ENCODE peak calls at places on chromosomes 5 and 9, in four cellular contexts. One of them, this sample, is unnamed.

GRCh38 chr9:87959916-87960581 is 14.3 kb downstream of the CDK20 start:
- DNase-seq in heart left ventricle: no peak
- DNase-seq in mucosa of descending colon: no peak
- DNase-seq in upper lobe of left lung: no peak
- DNase-seq in this sample: peak

GRCh38 chr9:95508968-95509850 is 7.6 kb downstream of the PTCH1 start:
- DNase-seq in heart left ventricle: peak
- DNase-seq in mucosa of descending colon: peak
- DNase-seq in upper lobe of left lung: peak
- DNase-seq in this sample: peak

GRCh38 chr5:124697912-124698690 is 48.3 kb downstream of the ZNF608 start:
- DNase-seq in upper lobe of left lung: no peak
- DNase-seq in heart left ventricle: no peak
- DNase-seq in mucosa of descending colon: no peak
- DNase-seq in this sample: no peak

GRCh38 chr5:94031631-94032030 is 290.2 kb upstream of the POU5F2 start:
- DNase-seq in heart left ventricle: no peak
- DNase-seq in upper lobe of left lung: peak
- DNase-seq in mucosa of descending colon: no peak
- DNase-seq in this sample: peak

GRCh38 chr9:16385590-16386578 is 484.6 kb downstream of the BNC2 start:
- DNase-seq in upper lobe of left lung: no peak
- DNase-seq in heart left ventricle: no peak
- DNase-seq in mucosa of descending colon: no peak
- DNase-seq in this sample: peak

GRCh38 chr5:139668064-139668880 is 20.1 kb downstream of the CXXC5 start:
- DNase-seq in mucosa of descending colon: no peak
- DNase-seq in upper lobe of left lung: no peak
- DNase-seq in heart left ventricle: peak
- DNase-seq in this sample: peak

GRCh38 chr9:4225291-4226119 is 74.4 kb downstream of the GLIS3 start:
- DNase-seq in mucosa of descending colon: no peak
- DNase-seq in upper lobe of left lung: no peak
- DNase-seq in heart left ventricle: no peak
- DNase-seq in this sample: peak

GRCh38 chr5:150400020-150400326 is 12.7 kb downstream of the CD74 start:
- DNase-seq in upper lobe of left lung: no peak
- DNase-seq in heart left ventricle: peak
- DNase-seq in mucosa of descending colon: no peak
- DNase-seq in this sample: no peak

GRCh38 chr5:72882989-72883388 is 66.5 kb downstream of the TNPO1 start:
- DNase-seq in heart left ventricle: no peak
- DNase-seq in upper lobe of left lung: no peak
- DNase-seq in mucosa of descending colon: no peak
- DNase-seq in this sample: no peak

GRCh38 chr5:73344835-73345234 is 103.7 kb downstream of the FOXD1 start:
- DNase-seq in mucosa of descending colon: no peak
- DNase-seq in heart left ventricle: no peak
- DNase-seq in upper lobe of left lung: no peak
- DNase-seq in this sample: no peak

GRCh38 chr9:126207256-126207655 is 119.4 kb upstream of the MVB12B start:
- DNase-seq in upper lobe of left lung: no peak
- DNase-seq in mucosa of descending colon: no peak
- DNase-seq in heart left ventricle: no peak
- DNase-seq in this sample: no peak

GRCh38 chr5:145787001-145787400 is 48.1 kb downstream of the PRELID2 start:
- DNase-seq in heart left ventricle: no peak
- DNase-seq in upper lobe of left lung: no peak
- DNase-seq in mucosa of descending colon: no peak
- DNase-seq in this sample: no peak

GRCh38 chr9:133572821-133573361 is 36.3 kb downstream of the FAM163B start:
- DNase-seq in mucosa of descending colon: no peak
- DNase-seq in upper lobe of left lung: peak
- DNase-seq in heart left ventricle: peak
- DNase-seq in this sample: no peak

GRCh38 chr5:3428355-3428754 is 167.3 kb upstream of the IRX1 start:
- DNase-seq in mucosa of descending colon: no peak
- DNase-seq in upper lobe of left lung: no peak
- DNase-seq in heart left ventricle: no peak
- DNase-seq in this sample: no peak
- TF ChIP-seq CTCF in mucosa of descending colon: no peak
- TF ChIP-seq CTCF in upper lobe of left lung: no peak
- TF ChIP-seq CTCF in heart left ventricle: no peak
- TF ChIP-seq CTCF in this sample: no peak

GRCh38 chr9:131422241-131422792 is 28.4 kb downstream of the PRRC2B start:
- DNase-seq in mucosa of descending colon: no peak
- DNase-seq in heart left ventricle: no peak
- DNase-seq in upper lobe of left lung: no peak
- DNase-seq in this sample: peak
- TF ChIP-seq CTCF in mucosa of descending colon: no peak
- TF ChIP-seq CTCF in heart left ventricle: peak
- TF ChIP-seq CTCF in upper lobe of left lung: peak
- TF ChIP-seq CTCF in this sample: peak

GRCh38 chr9:129866373-129867137 is 31.3 kb downstream of the USP20 start:
- DNase-seq in heart left ventricle: no peak
- DNase-seq in mucosa of descending colon: no peak
- DNase-seq in upper lobe of left lung: no peak
- DNase-seq in this sample: no peak

GRCh38 chr9:129865668-129866320 is 30.5 kb downstream of the USP20 start:
- DNase-seq in upper lobe of left lung: no peak
- DNase-seq in mucosa of descending colon: no peak
- DNase-seq in heart left ventricle: no peak
- DNase-seq in this sample: no peak

GRCh38 chr9:129868033-129868395 is 32.8 kb downstream of the USP20 start:
- DNase-seq in heart left ventricle: no peak
- DNase-seq in mucosa of descending colon: no peak
- DNase-seq in upper lobe of left lung: no peak
- DNase-seq in this sample: no peak

GRCh38 chr9:129868571-129869486 is 33.6 kb downstream of the USP20 start:
- DNase-seq in heart left ventricle: no peak
- DNase-seq in upper lobe of left lung: peak
- DNase-seq in mucosa of descending colon: peak
- DNase-seq in this sample: no peak

DNA sequence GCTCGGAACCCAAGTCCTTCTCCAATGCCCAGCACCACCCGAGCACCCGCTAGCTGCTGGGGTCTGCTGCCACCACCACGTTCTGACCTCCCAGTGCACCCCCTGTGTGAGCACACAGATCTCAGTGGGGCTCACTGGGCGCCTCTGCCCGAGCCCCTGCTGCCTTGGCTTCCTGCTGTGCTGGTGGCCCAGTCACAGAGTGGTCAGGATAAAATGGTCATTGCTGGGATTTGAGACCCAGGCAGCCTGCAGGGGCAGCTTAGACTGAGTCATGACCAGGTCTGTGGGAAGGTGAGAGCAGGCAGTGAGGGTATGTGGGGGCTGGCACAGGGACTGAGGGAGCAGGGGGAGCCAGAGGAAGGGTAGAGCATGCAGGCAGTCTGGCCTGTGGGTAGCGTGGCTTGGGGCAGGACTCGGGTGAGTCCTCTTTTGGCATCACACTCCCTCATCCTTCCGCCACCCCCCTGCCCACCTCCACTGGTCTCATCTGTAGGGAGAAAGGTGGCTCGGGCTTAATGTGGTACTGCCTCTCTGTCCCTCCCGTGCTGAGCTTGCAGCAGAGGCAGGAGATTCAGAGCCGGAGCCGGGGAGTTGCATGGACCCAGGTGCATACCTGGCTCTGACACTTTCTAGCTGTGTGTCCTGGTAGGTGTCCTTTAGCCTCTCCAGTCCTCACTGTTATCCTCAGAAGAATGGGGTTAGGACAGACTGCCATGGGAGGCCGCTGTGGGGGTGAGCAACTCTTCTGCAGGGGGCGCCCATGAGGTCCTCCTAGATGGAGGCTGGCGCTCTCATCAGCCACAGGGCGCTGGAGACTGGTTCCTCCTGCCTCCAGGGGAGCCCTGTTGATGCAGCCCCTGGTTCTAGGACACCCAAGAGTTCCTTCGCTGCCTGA is 32.1 kb downstream of the USP20 start:
- DNase-seq in upper lobe of left lung: no peak
- DNase-seq in mucosa of descending colon: no peak
- DNase-seq in heart left ventricle: no peak
- DNase-seq in this sample: no peak
- TF ChIP-seq CTCF in upper lobe of left lung: no peak
- TF ChIP-seq CTCF in mucosa of descending colon: no peak
- TF ChIP-seq CTCF in heart left ventricle: no peak
- TF ChIP-seq CTCF in this sample: no peak

DNA sequence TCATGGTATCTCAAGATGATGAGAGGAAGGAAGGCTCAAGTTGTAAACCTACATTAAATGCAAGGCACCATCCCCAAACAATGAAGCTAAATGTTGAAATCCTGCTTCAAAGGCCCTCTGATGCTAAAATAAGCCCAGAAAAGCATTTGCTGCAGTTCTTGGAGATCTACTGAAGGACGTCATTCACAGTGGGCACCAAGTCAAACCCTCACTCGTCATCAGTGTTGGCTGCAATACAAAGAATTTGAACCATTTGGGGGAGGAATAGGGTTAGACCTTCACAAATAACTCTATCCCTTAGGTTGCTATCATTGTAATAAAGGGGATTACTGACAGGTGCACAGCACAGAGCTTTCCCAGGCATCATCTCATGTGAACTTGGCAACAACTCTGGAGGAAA is 9.3 kb upstream of the MEGF9 start:
- DNase-seq in heart left ventricle: no peak
- DNase-seq in upper lobe of left lung: no peak
- DNase-seq in mucosa of descending colon: no peak
- DNase-seq in this sample: no peak
- TF ChIP-seq CTCF in heart left ventricle: no peak
- TF ChIP-seq CTCF in upper lobe of left lung: no peak
- TF ChIP-seq CTCF in mucosa of descending colon: no peak
- TF ChIP-seq CTCF in this sample: no peak

GRCh38 chr9:19102631-19103345 is at the start of gene HAUS6:
- DNase-seq in upper lobe of left lung: peak
- DNase-seq in mucosa of descending colon: peak
- DNase-seq in heart left ventricle: peak
- DNase-seq in this sample: peak
- TF ChIP-seq CTCF in upper lobe of left lung: peak
- TF ChIP-seq CTCF in mucosa of descending colon: peak
- TF ChIP-seq CTCF in heart left ventricle: peak
- TF ChIP-seq CTCF in this sample: peak

DNA sequence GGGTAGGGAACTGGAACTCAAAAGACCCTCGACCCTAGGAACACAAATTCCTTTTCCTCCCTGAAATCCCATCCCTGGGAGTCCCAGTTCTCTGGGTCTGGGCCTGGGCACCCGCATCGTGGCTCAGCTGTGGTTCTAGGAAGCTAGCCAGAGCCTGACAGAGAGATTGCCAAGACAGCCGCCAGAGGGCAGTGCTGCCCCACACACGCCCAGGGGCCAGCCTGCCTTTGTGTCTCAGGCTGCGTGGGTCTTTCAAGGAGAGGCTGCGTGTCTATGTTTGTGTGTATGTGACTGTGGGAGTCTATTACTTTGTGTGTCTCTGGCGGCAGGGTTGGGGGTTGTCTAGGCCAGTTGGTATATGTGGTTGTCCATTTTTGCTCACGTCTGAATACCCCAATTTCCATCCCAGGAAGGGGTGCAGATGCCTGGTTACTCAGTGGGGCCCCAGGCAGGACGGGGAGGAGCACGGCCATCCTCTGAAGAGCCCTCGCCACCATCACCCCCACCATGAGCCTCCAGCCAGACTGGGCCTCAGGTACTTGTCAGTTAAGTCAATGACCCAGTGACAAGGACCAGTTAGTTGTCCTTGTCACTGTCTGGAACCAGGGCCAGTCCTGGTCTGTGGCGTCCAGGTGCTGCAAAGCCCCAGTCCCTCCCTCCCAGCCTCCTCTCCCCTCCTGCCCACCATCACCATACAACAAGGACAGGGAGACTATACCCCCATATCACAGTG is 32.2 kb upstream of the TTLL11 start:
- DNase-seq in heart left ventricle: peak
- DNase-seq in upper lobe of left lung: peak
- DNase-seq in mucosa of descending colon: peak
- DNase-seq in this sample: peak
- TF ChIP-seq CTCF in heart left ventricle: peak
- TF ChIP-seq CTCF in upper lobe of left lung: peak
- TF ChIP-seq CTCF in mucosa of descending colon: peak
- TF ChIP-seq CTCF in this sample: peak

GRCh38 chr5:10427201-10427600 is 14.5 kb upstream of the ROPN1L start:
- DNase-seq in mucosa of descending colon: no peak
- DNase-seq in upper lobe of left lung: no peak
- DNase-seq in heart left ventricle: no peak
- DNase-seq in this sample: no peak

GRCh38 chr5:10421841-10422691 is 19.6 kb upstream of the ROPN1L start:
- DNase-seq in heart left ventricle: peak
- DNase-seq in mucosa of descending colon: no peak
- DNase-seq in upper lobe of left lung: peak
- DNase-seq in this sample: no peak

GRCh38 chr5:10423009-10423408 is 18.7 kb upstream of the ROPN1L start:
- DNase-seq in heart left ventricle: no peak
- DNase-seq in mucosa of descending colon: no peak
- DNase-seq in upper lobe of left lung: no peak
- DNase-seq in this sample: no peak

GRCh38 chr5:10420926-10421325 is 20.8 kb upstream of the ROPN1L start:
- DNase-seq in mucosa of descending colon: no peak
- DNase-seq in heart left ventricle: no peak
- DNase-seq in upper lobe of left lung: no peak
- DNase-seq in this sample: peak

DNA sequence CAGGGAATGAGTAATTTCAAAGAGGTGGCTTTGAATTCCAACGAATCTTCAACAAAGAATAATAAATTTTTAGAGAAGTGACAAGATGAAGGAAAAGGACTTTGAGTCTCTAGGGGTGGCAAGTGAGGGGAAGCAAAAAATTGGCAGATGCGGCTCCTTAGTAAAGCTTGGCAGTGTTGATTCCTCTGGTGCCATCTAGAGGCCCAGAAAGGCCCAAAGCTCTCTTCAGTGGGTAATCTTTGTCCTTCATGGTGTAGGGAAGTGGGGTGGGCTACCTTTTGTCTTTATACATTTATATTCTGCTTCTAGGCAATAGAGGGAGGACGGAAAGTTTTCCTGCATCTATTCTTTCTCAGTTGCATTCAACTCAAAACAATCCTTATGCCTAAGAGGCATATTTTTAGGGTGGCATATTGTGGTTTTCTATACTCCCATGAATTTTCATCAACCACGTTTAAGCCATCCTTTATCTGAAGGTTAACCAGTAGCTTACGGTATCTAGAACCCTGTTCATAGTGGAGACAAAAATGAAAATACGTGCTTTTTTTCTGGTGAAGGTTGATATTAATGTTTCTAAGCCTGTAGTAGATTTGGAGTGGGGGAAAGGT is 17.5 kb upstream of the ROPN1L start:
- DNase-seq in heart left ventricle: peak
- DNase-seq in mucosa of descending colon: no peak
- DNase-seq in upper lobe of left lung: no peak
- DNase-seq in this sample: peak
- TF ChIP-seq CTCF in heart left ventricle: peak
- TF ChIP-seq CTCF in mucosa of descending colon: no peak
- TF ChIP-seq CTCF in upper lobe of left lung: peak
- TF ChIP-seq CTCF in this sample: peak

GRCh38 chr5:135020111-135020895 is 13.7 kb downstream of the PITX1 start:
- DNase-seq in heart left ventricle: no peak
- DNase-seq in upper lobe of left lung: no peak
- DNase-seq in mucosa of descending colon: no peak
- DNase-seq in this sample: no peak
- TF ChIP-seq CTCF in heart left ventricle: no peak
- TF ChIP-seq CTCF in upper lobe of left lung: no peak
- TF ChIP-seq CTCF in mucosa of descending colon: no peak
- TF ChIP-seq CTCF in this sample: no peak

GRCh38 chr5:178319541-178320041 is 87.0 kb upstream of the PHYKPL start:
- DNase-seq in mucosa of descending colon: no peak
- DNase-seq in heart left ventricle: no peak
- DNase-seq in upper lobe of left lung: no peak
- DNase-seq in this sample: no peak
- TF ChIP-seq CTCF in mucosa of descending colon: no peak
- TF ChIP-seq CTCF in heart left ventricle: no peak
- TF ChIP-seq CTCF in upper lobe of left lung: no peak
- TF ChIP-seq CTCF in this sample: no peak